ENCODE peak calls at places on chromosome 7, in five cellular contexts. G, P, L, N and S are unnamed samples.

GRCh38 chr7:50264908-50265307 is 39.6 kb upstream of the IKZF1 start:
- DNase-seq in G (no peak), P (no peak), L (no peak), N (no peak), S (no peak)

GRCh38 chr7:2088801-2089200 is 143.9 kb downstream of the MAD1L1 start:
- DNase-seq in G (no peak), P (no peak), L (no peak), N (no peak), S (no peak)

GRCh38 chr7:1936531-1937251 is 266.6 kb downstream of the ELFN1 start:
- DNase-seq in G (no peak), P (no peak), L (no peak), N (no peak), S (no peak)

GRCh38 chr7:142788303-142789286 is 17.8 kb downstream of the PRSS2 start:
- DNase-seq in G (no peak), P (no peak), L (no peak), N (no peak), S (no peak)

GRCh38 chr7:4613855-4614548 is 68.1 kb upstream of the FOXK1 start:
- DNase-seq in G (no peak), P (no peak), L (no peak), N (no peak), S (no peak)

GRCh38 chr7:125670926-125671572 is 741.4 kb upstream of the POT1 start:
- DNase-seq in G (no peak), P (no peak), L (no peak), N (no peak), S (no peak)

GRCh38 chr7:44108768-44109750 is 4.9 kb downstream of the AEBP1 start:
- DNase-seq in G (no peak), P (no peak), L (no peak), N (no peak), S (no peak)

GRCh38 chr7:36396150-36396549 is 6.5 kb downstream of the ANLN start:
- DNase-seq in G (peak), P (no peak), L (no peak), N (no peak), S (no peak)

GRCh38 chr7:99362801-99363200 is 11.7 kb upstream of the ARPC1B start:
- DNase-seq in G (no peak), P (no peak), L (no peak), N (no peak), S (no peak)

GRCh38 chr7:52669031-52669430 is 366.4 kb upstream of the POM121L12 start:
- DNase-seq in G (no peak), P (no peak), L (no peak), N (no peak), S (no peak)

GRCh38 chr7:48035967-48036478 is 680 bp downstream of the C7orf57 start:
- DNase-seq in G (peak), P (no peak), L (no peak), N (peak), S (peak)

GRCh38 chr7:154804449-154804848 is 198.5 kb downstream of the PAXIP1 start:
- DNase-seq in G (no peak), P (no peak), L (no peak), N (no peak), S (no peak)

GRCh38 chr7:3955751-3956696 is 655.0 kb downstream of the SDK1 start:
- DNase-seq in G (no peak), P (no peak), L (no peak), N (no peak), S (no peak)

GRCh38 chr7:66140924-66141323 is 26.3 kb downstream of the CRCP start:
- DNase-seq in G (peak), P (peak), L (no peak), N (peak), S (peak)

GRCh38 chr7:83796760-83797159 is 147.8 kb upstream of the SEMA3E start:
- DNase-seq in G (no peak), P (no peak), L (peak), N (no peak), S (no peak)

GRCh38 chr7:5549096-5549896 is 125.7 kb upstream of the TNRC18 start:
- DNase-seq in G (peak), P (no peak), L (no peak), N (no peak), S (no peak)

GRCh38 chr7:98760201-98760651 is 109.6 kb downstream of the TMEM130 start:
- DNase-seq in G (no peak), P (no peak), L (no peak), N (no peak), S (no peak)

GRCh38 chr7:102211590-102212550 is 74.8 kb upstream of the SH2B2 start:
- DNase-seq in G (no peak), P (no peak), L (peak), N (no peak), S (no peak)

GRCh38 chr7:78368781-78369180 is 570.2 kb downstream of the PHTF2 start:
- DNase-seq in G (no peak), P (no peak), L (no peak), N (no peak), S (no peak)

GRCh38 chr7:105502173-105502572 is 19.9 kb downstream of the PUS7 start:
- DNase-seq in G (no peak), P (no peak), L (no peak), N (no peak), S (no peak)

GRCh38 chr7:92691578-92691977 is 101.4 kb upstream of the FAM133B start:
- DNase-seq in G (no peak), P (no peak), L (peak), N (no peak), S (peak)

GRCh38 chr7:5699951-5700384 is 81.5 kb downstream of the RNF216 start:
- DNase-seq in G (peak), P (no peak), L (peak), N (no peak), S (no peak)

GRCh38 chr7:157645539-157645938 is 308.7 kb downstream of the DNAJB6 start:
- DNase-seq in G (no peak), P (no peak), L (no peak), N (no peak), S (no peak)

GRCh38 chr7:148503900-148504487 is 86.6 kb upstream of the C7orf33 start:
- DNase-seq in G (no peak), P (no peak), L (no peak), N (no peak), S (no peak)

GRCh38 chr7:70700935-70701425 is 431.0 kb upstream of the GALNT17 start:
- DNase-seq in G (no peak), P (no peak), L (no peak), N (no peak), S (no peak)

GRCh38 chr7:8176370-8177081 is 85.4 kb downstream of the ICA1 start:
- DNase-seq in G (no peak), P (no peak), L (peak), N (no peak), S (no peak)

GRCh38 chr7:21550821-21551531 is 8.1 kb downstream of the DNAH11 start:
- DNase-seq in G (no peak), P (no peak), L (no peak), N (peak), S (no peak)

GRCh38 chr7:132106491-132106890 is 469.8 kb downstream of the PLXNA4 start:
- DNase-seq in G (peak), P (no peak), L (no peak), N (no peak), S (no peak)

GRCh38 chr7:106110885-106111670 is 1.0 kb downstream of the SYPL1 start:
- DNase-seq in G (no peak), P (no peak), L (no peak), N (no peak), S (no peak)

GRCh38 chr7:77771901-77772300 is 26.3 kb downstream of the TMEM60 start:
- DNase-seq in G (no peak), P (no peak), L (no peak), N (no peak), S (no peak)

GRCh38 chr7:3168370-3168769 is 124.7 kb upstream of the CARD11 start:
- DNase-seq in G (no peak), P (no peak), L (no peak), N (no peak), S (no peak)

GRCh38 chr7:151637781-151638261 is 118.1 kb upstream of the RHEB start:
- DNase-seq in G (peak), P (peak), L (no peak), N (no peak), S (no peak)

GRCh38 chr7:107661081-107661864 is 645 bp downstream of the SLC26A4 start:
- DNase-seq in G (peak), P (peak), L (peak), N (peak), S (peak)

GRCh38 chr7:69736411-69736810 is 138.1 kb downstream of the AUTS2 start:
- DNase-seq in G (no peak), P (no peak), L (no peak), N (no peak), S (no peak)

GRCh38 chr7:116786791-116787443 is 75.5 kb upstream of the CAPZA2 start:
- DNase-seq in G (no peak), P (no peak), L (peak), N (no peak), S (peak)
- TF ChIP-seq CTCF in G (no peak), P (no peak), L (peak), N (no peak), S (no peak)

DNA sequence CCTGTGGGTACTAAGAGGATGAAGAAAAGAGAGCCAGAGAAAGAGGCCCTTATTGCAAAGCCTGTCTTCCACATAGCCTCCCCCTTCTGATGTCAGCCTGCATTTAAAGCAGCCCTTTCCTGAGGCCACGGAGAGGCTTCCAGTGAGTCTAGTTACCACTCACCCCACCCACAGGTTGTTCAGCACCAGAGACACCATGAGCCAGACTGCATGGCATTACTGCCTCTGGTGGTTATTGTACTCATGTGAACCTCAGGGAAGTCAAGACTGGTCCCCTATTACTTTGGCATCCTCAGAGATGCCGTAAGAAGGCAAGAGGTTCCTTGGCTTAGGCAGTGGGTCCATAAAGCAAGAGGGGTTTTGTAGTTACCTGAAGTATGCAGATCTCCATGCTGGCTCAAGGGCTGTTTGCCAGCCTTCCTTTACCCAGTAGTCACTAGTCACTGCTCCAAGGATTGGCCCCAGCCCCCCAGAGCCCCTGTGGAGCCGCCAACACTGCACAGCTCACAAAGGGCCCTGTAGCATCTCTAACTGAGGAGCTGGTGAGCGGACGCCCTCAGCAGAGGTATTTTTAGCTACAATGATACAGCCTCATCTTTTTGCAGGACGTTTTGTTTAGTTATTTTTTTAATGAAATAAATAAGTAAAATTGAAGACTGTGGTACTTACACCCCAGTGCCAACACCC is 20.7 kb downstream of the LRRC4 start:
- DNase-seq in G (no peak), P (no peak), L (no peak), N (no peak), S (no peak)
- TF ChIP-seq CTCF in G (no peak), P (no peak), L (no peak), N (no peak), S (no peak)

GRCh38 chr7:95867309-95867708 is 95.0 kb downstream of the DYNC1I1 start:
- DNase-seq in G (no peak), P (no peak), L (peak), N (peak), S (no peak)

GRCh38 chr7:95861041-95861440 is 88.7 kb downstream of the DYNC1I1 start:
- DNase-seq in G (no peak), P (no peak), L (no peak), N (no peak), S (no peak)

GRCh38 chr7:95863623-95864022 is 91.3 kb downstream of the DYNC1I1 start:
- DNase-seq in G (no peak), P (no peak), L (no peak), N (no peak), S (no peak)

GRCh38 chr7:95871078-95871848 is 98.9 kb downstream of the DYNC1I1 start:
- DNase-seq in G (peak), P (peak), L (peak), N (peak), S (peak)

DNA sequence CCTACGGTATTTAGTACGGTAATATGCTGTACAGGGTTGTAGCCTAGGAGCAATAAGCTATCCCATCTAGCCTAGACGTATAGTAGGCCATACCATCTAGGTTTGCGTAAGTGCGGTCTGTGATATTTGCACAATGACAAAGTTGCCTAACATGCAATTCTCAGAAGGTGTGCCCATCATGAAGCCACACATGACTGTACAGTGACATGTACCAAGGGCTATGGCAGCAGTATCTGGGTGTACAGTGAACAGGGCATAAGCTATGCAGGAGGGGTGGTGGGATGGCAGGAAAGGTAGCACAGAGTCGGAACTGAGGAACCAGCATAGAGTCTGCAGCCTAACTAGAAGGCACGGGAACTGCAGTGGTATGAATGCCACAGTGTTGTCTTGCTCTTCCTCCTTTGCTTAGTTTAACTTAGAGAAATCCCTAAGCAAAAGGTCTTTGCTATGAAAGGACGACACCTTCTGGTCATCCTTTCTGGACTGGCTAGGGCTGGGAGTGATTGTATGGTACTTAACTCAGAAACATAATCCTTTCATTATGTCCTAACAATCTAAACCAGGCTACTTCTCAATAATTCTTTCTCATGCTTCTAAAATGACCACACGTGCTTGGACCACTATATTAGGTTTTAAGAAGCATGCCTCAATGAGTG is 93.5 kb downstream of the DYNC1I1 start:
- DNase-seq in G (no peak), P (no peak), L (no peak), N (no peak), S (no peak)
- TF ChIP-seq CTCF in G (no peak), P (no peak), L (no peak), N (no peak), S (no peak)

DNA sequence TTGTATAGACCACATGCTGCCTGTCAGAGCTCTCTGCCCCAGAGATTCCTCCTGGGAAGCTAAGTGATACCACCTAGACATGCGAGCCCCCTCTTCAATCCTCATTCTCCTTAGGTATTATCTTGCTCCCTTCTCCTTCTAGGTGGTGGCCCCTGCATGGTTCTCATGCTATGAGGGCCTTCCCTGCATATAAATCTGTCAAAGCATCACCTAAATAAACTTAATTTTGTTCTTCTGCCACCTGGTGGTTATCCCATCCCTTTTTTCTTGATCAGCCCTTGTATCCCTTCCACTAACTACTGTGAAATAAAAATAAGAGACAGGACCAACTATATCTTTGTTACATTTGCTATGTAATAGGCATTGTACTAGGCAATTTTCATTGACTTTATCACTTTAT is 242.1 kb downstream of the CDC14C start:
- DNase-seq in G (no peak), P (no peak), L (no peak), N (no peak), S (no peak)
- TF ChIP-seq CTCF in G (peak), P (no peak), L (no peak), N (peak), S (peak)

DNA sequence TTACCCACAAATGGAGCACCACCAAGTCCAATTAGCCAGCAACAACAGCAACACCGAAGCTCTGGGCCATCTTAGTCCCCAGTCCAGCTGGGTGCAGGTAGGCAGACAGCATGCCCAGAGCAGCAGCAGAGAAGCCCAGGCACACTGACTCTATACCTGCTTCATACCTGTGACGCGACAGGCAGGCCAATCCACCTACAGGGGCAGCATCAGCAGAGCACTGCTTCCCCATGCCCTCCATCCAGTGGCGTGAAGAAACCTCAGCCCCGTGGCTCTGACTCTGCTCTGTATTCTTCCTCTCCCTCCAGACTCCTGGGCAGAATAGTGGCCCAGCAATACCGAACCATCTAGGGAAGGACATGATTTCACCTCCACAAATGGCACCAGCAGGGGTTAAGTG is 191.7 kb downstream of the AKR1D1 start:
- DNase-seq in G (no peak), P (no peak), L (no peak), N (no peak), S (no peak)
- TF ChIP-seq CTCF in G (no peak), P (no peak), L (no peak), N (no peak), S (no peak)

GRCh38 chr7:55133630-55134392 is 115.0 kb downstream of the EGFR start:
- DNase-seq in G (peak), P (no peak), L (no peak), N (no peak), S (no peak)
- TF ChIP-seq CTCF in G (no peak), P (no peak), L (no peak), N (no peak), S (no peak)